ENCODE peak calls at places on chromosomes 5 and 9, in ten cellular contexts. One of them, this sample, is unnamed.

GRCh38 chr9:123081824-123082223 is 48.4 kb downstream of the GPR21 start:
- DNase-seq in NB4: peak
- DNase-seq in IMR-90: peak
- DNase-seq in body of pancreas: no peak
- DNase-seq in HepG2: peak
- DNase-seq in breast epithelium: no peak
- DNase-seq in A549: peak
- DNase-seq in HCT116: peak
- DNase-seq in transverse colon: no peak
- DNase-seq in heart left ventricle: no peak
- DNase-seq in this sample: no peak

GRCh38 chr9:101165131-101165530 is 136.6 kb downstream of the PLPPR1 start:
- DNase-seq in NB4: no peak
- DNase-seq in IMR-90: no peak
- DNase-seq in body of pancreas: no peak
- DNase-seq in HepG2: peak
- DNase-seq in breast epithelium: no peak
- DNase-seq in A549: no peak
- DNase-seq in HCT116: no peak
- DNase-seq in transverse colon: no peak
- DNase-seq in heart left ventricle: no peak
- DNase-seq in this sample: no peak

GRCh38 chr9:22158275-22158674 is 149.2 kb upstream of the CDKN2B start:
- DNase-seq in NB4: no peak
- DNase-seq in IMR-90: peak
- DNase-seq in body of pancreas: no peak
- DNase-seq in HepG2: no peak
- DNase-seq in breast epithelium: no peak
- DNase-seq in A549: no peak
- DNase-seq in HCT116: no peak
- DNase-seq in transverse colon: no peak
- DNase-seq in heart left ventricle: no peak
- DNase-seq in this sample: no peak

GRCh38 chr9:81814794-81815464 is 113.3 kb upstream of the SPATA31D4 start:
- DNase-seq in NB4: no peak
- DNase-seq in IMR-90: no peak
- DNase-seq in body of pancreas: no peak
- DNase-seq in HepG2: no peak
- DNase-seq in breast epithelium: no peak
- DNase-seq in A549: no peak
- DNase-seq in HCT116: no peak
- DNase-seq in transverse colon: no peak
- DNase-seq in heart left ventricle: no peak
- DNase-seq in this sample: no peak

GRCh38 chr9:131528886-131529505 is 2.1 kb downstream of the UCK1 start:
- DNase-seq in NB4: no peak
- DNase-seq in IMR-90: no peak
- DNase-seq in body of pancreas: no peak
- DNase-seq in HepG2: no peak
- DNase-seq in breast epithelium: no peak
- DNase-seq in A549: no peak
- DNase-seq in HCT116: no peak
- DNase-seq in transverse colon: no peak
- DNase-seq in heart left ventricle: no peak
- DNase-seq in this sample: no peak

GRCh38 chr5:172437445-172438303 is 16.7 kb downstream of the SH3PXD2B start:
- DNase-seq in NB4: peak
- DNase-seq in IMR-90: peak
- DNase-seq in body of pancreas: peak
- DNase-seq in HepG2: peak
- DNase-seq in breast epithelium: no peak
- DNase-seq in A549: no peak
- DNase-seq in HCT116: peak
- DNase-seq in transverse colon: peak
- DNase-seq in heart left ventricle: peak
- DNase-seq in this sample: no peak

GRCh38 chr5:55101556-55102276 is 730 bp upstream of the GZMA start:
- DNase-seq in NB4: no peak
- DNase-seq in IMR-90: no peak
- DNase-seq in body of pancreas: no peak
- DNase-seq in HepG2: no peak
- DNase-seq in breast epithelium: no peak
- DNase-seq in A549: no peak
- DNase-seq in HCT116: no peak
- DNase-seq in transverse colon: no peak
- DNase-seq in heart left ventricle: no peak
- DNase-seq in this sample: no peak

GRCh38 chr9:130555968-130556367 is 23.4 kb upstream of the FUBP3 start:
- DNase-seq in NB4: no peak
- DNase-seq in IMR-90: no peak
- DNase-seq in body of pancreas: no peak
- DNase-seq in HepG2: no peak
- DNase-seq in breast epithelium: no peak
- DNase-seq in A549: no peak
- DNase-seq in HCT116: no peak
- DNase-seq in transverse colon: no peak
- DNase-seq in heart left ventricle: no peak
- DNase-seq in this sample: no peak

GRCh38 chr5:148998174-148998797 is 64.6 kb downstream of the SH3TC2 start:
- DNase-seq in NB4: peak
- DNase-seq in IMR-90: peak
- DNase-seq in body of pancreas: peak
- DNase-seq in HepG2: peak
- DNase-seq in breast epithelium: no peak
- DNase-seq in A549: peak
- DNase-seq in HCT116: peak
- DNase-seq in transverse colon: no peak
- DNase-seq in heart left ventricle: no peak
- DNase-seq in this sample: no peak

GRCh38 chr5:50595199-50595598 is 71.2 kb upstream of the PARP8 start:
- DNase-seq in NB4: peak
- DNase-seq in IMR-90: peak
- DNase-seq in body of pancreas: no peak
- DNase-seq in HepG2: no peak
- DNase-seq in breast epithelium: no peak
- DNase-seq in A549: no peak
- DNase-seq in HCT116: peak
- DNase-seq in transverse colon: no peak
- DNase-seq in heart left ventricle: no peak
- DNase-seq in this sample: peak

GRCh38 chr5:141431286-141431685 is 979 bp downstream of the PCDHGA12 start:
- DNase-seq in NB4: no peak
- DNase-seq in IMR-90: no peak
- DNase-seq in body of pancreas: no peak
- DNase-seq in HepG2: no peak
- DNase-seq in breast epithelium: no peak
- DNase-seq in A549: no peak
- DNase-seq in HCT116: no peak
- DNase-seq in transverse colon: no peak
- DNase-seq in heart left ventricle: no peak
- DNase-seq in this sample: no peak

GRCh38 chr9:112176410-112177010 is 1.4 kb upstream of the SUSD1 start:
- DNase-seq in NB4: no peak
- DNase-seq in IMR-90: no peak
- DNase-seq in body of pancreas: no peak
- DNase-seq in HepG2: peak
- DNase-seq in breast epithelium: no peak
- DNase-seq in A549: no peak
- DNase-seq in HCT116: no peak
- DNase-seq in transverse colon: peak
- DNase-seq in heart left ventricle: no peak
- DNase-seq in this sample: no peak

GRCh38 chr9:120924698-120925534 is 1.7 kb downstream of the TRAF1 start:
- DNase-seq in NB4: no peak
- DNase-seq in IMR-90: peak
- DNase-seq in body of pancreas: no peak
- DNase-seq in HepG2: no peak
- DNase-seq in breast epithelium: no peak
- DNase-seq in A549: no peak
- DNase-seq in HCT116: no peak
- DNase-seq in transverse colon: no peak
- DNase-seq in heart left ventricle: no peak
- DNase-seq in this sample: no peak

GRCh38 chr9:120920495-120921178 is 6.0 kb downstream of the TRAF1 start:
- DNase-seq in NB4: no peak
- DNase-seq in IMR-90: no peak
- DNase-seq in body of pancreas: no peak
- DNase-seq in HepG2: no peak
- DNase-seq in breast epithelium: no peak
- DNase-seq in A549: no peak
- DNase-seq in HCT116: no peak
- DNase-seq in transverse colon: no peak
- DNase-seq in heart left ventricle: no peak
- DNase-seq in this sample: no peak

GRCh38 chr9:120921751-120922181 is 4.8 kb downstream of the TRAF1 start:
- DNase-seq in NB4: no peak
- DNase-seq in IMR-90: no peak
- DNase-seq in body of pancreas: no peak
- DNase-seq in HepG2: no peak
- DNase-seq in breast epithelium: no peak
- DNase-seq in A549: no peak
- DNase-seq in HCT116: no peak
- DNase-seq in transverse colon: no peak
- DNase-seq in heart left ventricle: no peak
- DNase-seq in this sample: no peak

GRCh38 chr9:120923620-120924328 is 2.8 kb downstream of the TRAF1 start:
- DNase-seq in NB4: no peak
- DNase-seq in IMR-90: no peak
- DNase-seq in body of pancreas: no peak
- DNase-seq in HepG2: no peak
- DNase-seq in breast epithelium: no peak
- DNase-seq in A549: no peak
- DNase-seq in HCT116: no peak
- DNase-seq in transverse colon: peak
- DNase-seq in heart left ventricle: no peak
- DNase-seq in this sample: no peak

DNA sequence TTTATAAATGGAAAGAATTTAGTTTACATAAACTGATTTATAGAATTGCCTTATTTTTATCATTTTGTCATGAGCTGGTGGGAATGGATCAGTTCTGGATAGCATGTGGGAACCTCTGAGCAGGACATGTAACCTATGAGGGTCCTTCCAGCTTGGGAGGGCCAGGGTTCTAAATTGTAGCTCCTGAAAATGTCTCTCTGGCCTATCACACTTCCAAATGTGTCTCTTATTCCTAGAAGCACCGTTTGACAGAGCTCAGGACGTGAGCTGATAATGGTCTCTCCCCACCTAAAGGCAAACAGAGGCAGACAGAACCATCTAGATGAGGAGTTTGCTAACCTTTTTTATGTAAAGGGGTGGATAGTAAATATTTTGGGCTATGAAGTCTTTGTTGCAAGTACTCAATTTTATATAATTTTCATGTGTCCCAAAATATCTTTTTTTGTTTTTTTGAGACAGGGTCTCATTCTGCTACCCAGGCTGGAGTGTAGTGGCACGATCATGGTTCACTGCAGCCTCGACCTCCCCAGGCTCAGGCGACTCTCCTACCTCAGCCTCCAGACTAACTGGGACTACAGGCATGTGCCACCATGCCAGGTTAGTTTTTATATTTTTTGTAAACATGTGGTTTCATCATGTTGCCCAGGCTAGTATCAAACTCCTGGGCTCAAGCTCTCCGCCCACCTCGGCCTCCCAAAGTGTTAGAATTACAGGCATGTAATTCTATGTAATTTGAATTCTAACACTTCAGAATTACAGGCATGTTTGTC is 4.0 kb downstream of the TRAF1 start:
- DNase-seq in NB4: no peak
- DNase-seq in IMR-90: no peak
- DNase-seq in body of pancreas: no peak
- DNase-seq in HepG2: no peak
- DNase-seq in breast epithelium: no peak
- DNase-seq in A549: no peak
- DNase-seq in HCT116: no peak
- DNase-seq in transverse colon: peak
- DNase-seq in heart left ventricle: no peak
- DNase-seq in this sample: no peak
- TF ChIP-seq POLR2A in NB4: no peak
- TF ChIP-seq POLR2A in IMR-90: no peak
- TF ChIP-seq POLR2A in body of pancreas: no peak
- TF ChIP-seq POLR2A in HepG2: no peak
- TF ChIP-seq POLR2A in breast epithelium: no peak
- TF ChIP-seq POLR2A in A549: no peak
- TF ChIP-seq POLR2A in HCT116: no peak
- TF ChIP-seq POLR2A in transverse colon: no peak
- TF ChIP-seq POLR2A in heart left ventricle: no peak
- TF ChIP-seq POLR2A in this sample: no peak

GRCh38 chr5:176361437-176362097 is at the start of gene KIAA1191:
- DNase-seq in NB4: peak
- DNase-seq in IMR-90: peak
- DNase-seq in body of pancreas: peak
- DNase-seq in HepG2: peak
- DNase-seq in breast epithelium: peak
- DNase-seq in A549: peak
- DNase-seq in HCT116: peak
- DNase-seq in transverse colon: peak
- DNase-seq in heart left ventricle: peak
- DNase-seq in this sample: peak
- TF ChIP-seq POLR2A in NB4: peak
- TF ChIP-seq POLR2A in IMR-90: peak
- TF ChIP-seq POLR2A in body of pancreas: peak
- TF ChIP-seq POLR2A in HepG2: peak
- TF ChIP-seq POLR2A in breast epithelium: no peak
- TF ChIP-seq POLR2A in A549: peak
- TF ChIP-seq POLR2A in HCT116: peak
- TF ChIP-seq POLR2A in transverse colon: peak
- TF ChIP-seq POLR2A in heart left ventricle: peak
- TF ChIP-seq POLR2A in this sample: peak

GRCh38 chr9:35054185-35054835 is 18.1 kb downstream of the VCP start:
- DNase-seq in NB4: no peak
- DNase-seq in IMR-90: no peak
- DNase-seq in body of pancreas: no peak
- DNase-seq in HepG2: no peak
- DNase-seq in breast epithelium: no peak
- DNase-seq in A549: no peak
- DNase-seq in HCT116: no peak
- DNase-seq in transverse colon: no peak
- DNase-seq in heart left ventricle: no peak
- DNase-seq in this sample: no peak
- TF ChIP-seq POLR2A in NB4: no peak
- TF ChIP-seq POLR2A in IMR-90: peak
- TF ChIP-seq POLR2A in body of pancreas: no peak
- TF ChIP-seq POLR2A in HepG2: no peak
- TF ChIP-seq POLR2A in breast epithelium: no peak
- TF ChIP-seq POLR2A in A549: no peak
- TF ChIP-seq POLR2A in HCT116: no peak
- TF ChIP-seq POLR2A in transverse colon: no peak
- TF ChIP-seq POLR2A in heart left ventricle: no peak
- TF ChIP-seq POLR2A in this sample: no peak

DNA sequence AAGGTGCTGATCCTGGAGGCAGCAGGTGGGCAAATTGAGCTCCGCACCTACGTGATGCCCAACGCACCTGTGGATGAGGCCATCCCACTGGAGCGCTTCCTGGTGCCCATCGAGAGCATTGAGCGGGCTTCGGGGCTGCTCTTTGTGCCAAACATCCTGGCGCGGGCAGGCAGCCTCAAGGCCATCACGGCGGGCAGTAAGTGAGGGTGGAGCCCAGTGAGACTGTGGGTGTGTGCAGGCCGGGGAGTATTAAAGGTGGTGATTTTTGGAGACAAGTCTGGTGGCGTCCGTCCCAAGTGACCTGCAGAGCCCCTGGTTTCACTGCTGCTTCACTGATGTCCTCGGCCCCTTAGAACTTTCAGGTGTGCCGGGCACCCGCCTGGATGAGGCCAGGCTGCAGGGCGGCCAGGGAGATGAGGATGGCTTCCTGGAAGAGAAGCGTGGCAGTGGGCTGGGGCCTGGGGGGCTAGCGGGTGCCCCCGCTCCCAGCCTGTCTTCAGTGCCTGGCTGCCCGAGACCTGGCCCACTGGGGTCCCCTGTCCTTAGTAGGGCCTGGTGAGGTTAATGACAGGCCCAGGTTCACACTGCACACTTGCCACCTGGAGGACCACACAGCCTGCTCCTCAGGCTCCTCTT is 4.2 kb downstream of the ENDOG start:
- DNase-seq in NB4: no peak
- DNase-seq in IMR-90: no peak
- DNase-seq in body of pancreas: no peak
- DNase-seq in HepG2: no peak
- DNase-seq in breast epithelium: no peak
- DNase-seq in A549: no peak
- DNase-seq in HCT116: no peak
- DNase-seq in transverse colon: no peak
- DNase-seq in heart left ventricle: no peak
- DNase-seq in this sample: no peak
- TF ChIP-seq POLR2A in NB4: no peak
- TF ChIP-seq POLR2A in IMR-90: no peak
- TF ChIP-seq POLR2A in body of pancreas: no peak
- TF ChIP-seq POLR2A in HepG2: no peak
- TF ChIP-seq POLR2A in breast epithelium: no peak
- TF ChIP-seq POLR2A in A549: no peak
- TF ChIP-seq POLR2A in HCT116: no peak
- TF ChIP-seq POLR2A in transverse colon: no peak
- TF ChIP-seq POLR2A in heart left ventricle: no peak
- TF ChIP-seq POLR2A in this sample: no peak